ENCODE peak calls at places on chromosomes 16 and 17, in ten cellular contexts. One of them, this sample, is unnamed.

GRCh38 chr16:87543436-87544191 is 50.8 kb upstream of the ZCCHC14 start:
- DNase-seq in choroid plexus epithelial cell: peak
- DNase-seq in iris pigment epithelial cell: no peak
- DNase-seq in GM20000: no peak
- DNase-seq in OCI-LY7: peak
- DNase-seq in sciatic nerve: no peak
- DNase-seq in A549: no peak
- DNase-seq in progenitor cell of endocrine pancreas: no peak
- DNase-seq in ELF-1: no peak
- DNase-seq in fibroblast of the conjunctiva: no peak
- DNase-seq in this sample: no peak

GRCh38 chr16:5187402-5187952 is 89.9 kb upstream of the EEF2KMT start:
- DNase-seq in choroid plexus epithelial cell: no peak
- DNase-seq in iris pigment epithelial cell: no peak
- DNase-seq in GM20000: no peak
- DNase-seq in OCI-LY7: no peak
- DNase-seq in sciatic nerve: no peak
- DNase-seq in A549: no peak
- DNase-seq in progenitor cell of endocrine pancreas: no peak
- DNase-seq in ELF-1: no peak
- DNase-seq in fibroblast of the conjunctiva: no peak
- DNase-seq in this sample: no peak

GRCh38 chr16:3400446-3400778 is 392 bp downstream of the ZSCAN32 start:
- DNase-seq in choroid plexus epithelial cell: no peak
- DNase-seq in iris pigment epithelial cell: no peak
- DNase-seq in GM20000: no peak
- DNase-seq in OCI-LY7: no peak
- DNase-seq in sciatic nerve: no peak
- DNase-seq in A549: no peak
- DNase-seq in progenitor cell of endocrine pancreas: no peak
- DNase-seq in ELF-1: no peak
- DNase-seq in fibroblast of the conjunctiva: no peak
- DNase-seq in this sample: no peak

GRCh38 chr16:74742051-74742481 is 32.6 kb downstream of the FA2H start:
- DNase-seq in choroid plexus epithelial cell: peak
- DNase-seq in iris pigment epithelial cell: peak
- DNase-seq in GM20000: no peak
- DNase-seq in OCI-LY7: no peak
- DNase-seq in sciatic nerve: no peak
- DNase-seq in A549: peak
- DNase-seq in progenitor cell of endocrine pancreas: no peak
- DNase-seq in ELF-1: no peak
- DNase-seq in fibroblast of the conjunctiva: no peak
- DNase-seq in this sample: no peak

GRCh38 chr16:86739808-86740207 is 161.5 kb downstream of the FOXL1 start:
- DNase-seq in choroid plexus epithelial cell: no peak
- DNase-seq in iris pigment epithelial cell: no peak
- DNase-seq in GM20000: no peak
- DNase-seq in OCI-LY7: no peak
- DNase-seq in sciatic nerve: no peak
- DNase-seq in A549: no peak
- DNase-seq in progenitor cell of endocrine pancreas: no peak
- DNase-seq in ELF-1: no peak
- DNase-seq in fibroblast of the conjunctiva: no peak
- DNase-seq in this sample: no peak

GRCh38 chr16:50448522-50448921 is 79.7 kb upstream of the BRD7 start:
- DNase-seq in choroid plexus epithelial cell: no peak
- DNase-seq in iris pigment epithelial cell: no peak
- DNase-seq in GM20000: no peak
- DNase-seq in OCI-LY7: no peak
- DNase-seq in sciatic nerve: no peak
- DNase-seq in A549: no peak
- DNase-seq in progenitor cell of endocrine pancreas: no peak
- DNase-seq in ELF-1: peak
- DNase-seq in fibroblast of the conjunctiva: no peak
- DNase-seq in this sample: no peak

GRCh38 chr17:74016504-74016903 is 187.0 kb upstream of the RPL38 start:
- DNase-seq in choroid plexus epithelial cell: no peak
- DNase-seq in iris pigment epithelial cell: no peak
- DNase-seq in GM20000: no peak
- DNase-seq in OCI-LY7: no peak
- DNase-seq in sciatic nerve: no peak
- DNase-seq in A549: no peak
- DNase-seq in progenitor cell of endocrine pancreas: no peak
- DNase-seq in ELF-1: no peak
- DNase-seq in fibroblast of the conjunctiva: no peak
- DNase-seq in this sample: no peak

GRCh38 chr17:67392111-67392510 is 15.0 kb downstream of the PITPNC1 start:
- DNase-seq in choroid plexus epithelial cell: no peak
- DNase-seq in iris pigment epithelial cell: no peak
- DNase-seq in GM20000: no peak
- DNase-seq in OCI-LY7: no peak
- DNase-seq in sciatic nerve: no peak
- DNase-seq in A549: no peak
- DNase-seq in progenitor cell of endocrine pancreas: no peak
- DNase-seq in ELF-1: no peak
- DNase-seq in fibroblast of the conjunctiva: no peak
- DNase-seq in this sample: no peak

GRCh38 chr17:57108656-57109392 is 23.8 kb downstream of the AKAP1 start:
- DNase-seq in choroid plexus epithelial cell: no peak
- DNase-seq in iris pigment epithelial cell: no peak
- DNase-seq in GM20000: no peak
- DNase-seq in OCI-LY7: no peak
- DNase-seq in sciatic nerve: no peak
- DNase-seq in A549: no peak
- DNase-seq in progenitor cell of endocrine pancreas: no peak
- DNase-seq in ELF-1: no peak
- DNase-seq in fibroblast of the conjunctiva: no peak
- DNase-seq in this sample: no peak

GRCh38 chr17:41415833-41416335 is 8.5 kb downstream of the KRT37 start:
- DNase-seq in choroid plexus epithelial cell: peak
- DNase-seq in iris pigment epithelial cell: peak
- DNase-seq in GM20000: no peak
- DNase-seq in OCI-LY7: no peak
- DNase-seq in sciatic nerve: no peak
- DNase-seq in A549: no peak
- DNase-seq in progenitor cell of endocrine pancreas: no peak
- DNase-seq in ELF-1: no peak
- DNase-seq in fibroblast of the conjunctiva: no peak
- DNase-seq in this sample: no peak

GRCh38 chr17:81452551-81452950 is 57.3 kb downstream of the BAHCC1 start:
- DNase-seq in choroid plexus epithelial cell: no peak
- DNase-seq in iris pigment epithelial cell: no peak
- DNase-seq in GM20000: no peak
- DNase-seq in OCI-LY7: no peak
- DNase-seq in sciatic nerve: no peak
- DNase-seq in A549: no peak
- DNase-seq in progenitor cell of endocrine pancreas: no peak
- DNase-seq in ELF-1: no peak
- DNase-seq in fibroblast of the conjunctiva: no peak
- DNase-seq in this sample: no peak

GRCh38 chr17:17535957-17536356 is 39.8 kb upstream of the RASD1 start:
- DNase-seq in choroid plexus epithelial cell: no peak
- DNase-seq in iris pigment epithelial cell: no peak
- DNase-seq in GM20000: no peak
- DNase-seq in OCI-LY7: no peak
- DNase-seq in sciatic nerve: peak
- DNase-seq in A549: peak
- DNase-seq in progenitor cell of endocrine pancreas: no peak
- DNase-seq in ELF-1: no peak
- DNase-seq in fibroblast of the conjunctiva: no peak
- DNase-seq in this sample: no peak

GRCh38 chr17:65656390-65657250 is 95.2 kb upstream of the AXIN2 start:
- DNase-seq in choroid plexus epithelial cell: peak
- DNase-seq in iris pigment epithelial cell: peak
- DNase-seq in GM20000: peak
- DNase-seq in OCI-LY7: no peak
- DNase-seq in sciatic nerve: no peak
- DNase-seq in A549: peak
- DNase-seq in progenitor cell of endocrine pancreas: no peak
- DNase-seq in ELF-1: no peak
- DNase-seq in fibroblast of the conjunctiva: no peak
- DNase-seq in this sample: no peak

GRCh38 chr17:73952498-73953205 is 250.8 kb upstream of the RPL38 start:
- DNase-seq in choroid plexus epithelial cell: no peak
- DNase-seq in iris pigment epithelial cell: no peak
- DNase-seq in GM20000: peak
- DNase-seq in OCI-LY7: no peak
- DNase-seq in sciatic nerve: no peak
- DNase-seq in A549: peak
- DNase-seq in progenitor cell of endocrine pancreas: peak
- DNase-seq in ELF-1: peak
- DNase-seq in fibroblast of the conjunctiva: no peak
- DNase-seq in this sample: no peak

GRCh38 chr16:2467301-2468141 is 3.6 kb upstream of the NTN3 start:
- DNase-seq in choroid plexus epithelial cell: peak
- DNase-seq in iris pigment epithelial cell: peak
- DNase-seq in GM20000: peak
- DNase-seq in OCI-LY7: peak
- DNase-seq in sciatic nerve: peak
- DNase-seq in A549: peak
- DNase-seq in progenitor cell of endocrine pancreas: no peak
- DNase-seq in ELF-1: peak
- DNase-seq in fibroblast of the conjunctiva: peak
- DNase-seq in this sample: no peak

GRCh38 chr17:75240394-75241142 is 20.8 kb downstream of the GGA3 start:
- DNase-seq in choroid plexus epithelial cell: peak
- DNase-seq in iris pigment epithelial cell: peak
- DNase-seq in GM20000: no peak
- DNase-seq in OCI-LY7: peak
- DNase-seq in sciatic nerve: no peak
- DNase-seq in A549: peak
- DNase-seq in progenitor cell of endocrine pancreas: no peak
- DNase-seq in ELF-1: peak
- DNase-seq in fibroblast of the conjunctiva: no peak
- DNase-seq in this sample: peak

GRCh38 chr16:47358816-47359215 is 102.0 kb downstream of the ITFG1 start:
- DNase-seq in choroid plexus epithelial cell: peak
- DNase-seq in iris pigment epithelial cell: peak
- DNase-seq in GM20000: no peak
- DNase-seq in OCI-LY7: no peak
- DNase-seq in sciatic nerve: no peak
- DNase-seq in A549: peak
- DNase-seq in progenitor cell of endocrine pancreas: no peak
- DNase-seq in ELF-1: no peak
- DNase-seq in fibroblast of the conjunctiva: no peak
- DNase-seq in this sample: peak

GRCh38 chr17:50556803-50557202 is 3.7 kb upstream of the CACNA1G start:
- DNase-seq in choroid plexus epithelial cell: no peak
- DNase-seq in iris pigment epithelial cell: no peak
- DNase-seq in GM20000: no peak
- DNase-seq in OCI-LY7: no peak
- DNase-seq in sciatic nerve: no peak
- DNase-seq in A549: no peak
- DNase-seq in progenitor cell of endocrine pancreas: no peak
- DNase-seq in ELF-1: no peak
- DNase-seq in fibroblast of the conjunctiva: no peak
- DNase-seq in this sample: no peak

GRCh38 chr17:34997355-34997862 is 17.1 kb downstream of the LIG3 start:
- DNase-seq in choroid plexus epithelial cell: peak
- DNase-seq in iris pigment epithelial cell: peak
- DNase-seq in GM20000: no peak
- DNase-seq in OCI-LY7: no peak
- DNase-seq in sciatic nerve: no peak
- DNase-seq in A549: no peak
- DNase-seq in progenitor cell of endocrine pancreas: no peak
- DNase-seq in ELF-1: no peak
- DNase-seq in fibroblast of the conjunctiva: peak
- DNase-seq in this sample: no peak

GRCh38 chr16:3094289-3095027 is 4.6 kb downstream of the ZSCAN10 start:
- DNase-seq in choroid plexus epithelial cell: peak
- DNase-seq in iris pigment epithelial cell: peak
- DNase-seq in GM20000: peak
- DNase-seq in OCI-LY7: peak
- DNase-seq in sciatic nerve: no peak
- DNase-seq in A549: peak
- DNase-seq in progenitor cell of endocrine pancreas: no peak
- DNase-seq in ELF-1: peak
- DNase-seq in fibroblast of the conjunctiva: peak
- DNase-seq in this sample: peak

GRCh38 chr16:88413231-88413630 is 30.5 kb downstream of the ZNF469 start:
- DNase-seq in choroid plexus epithelial cell: no peak
- DNase-seq in iris pigment epithelial cell: no peak
- DNase-seq in GM20000: no peak
- DNase-seq in OCI-LY7: no peak
- DNase-seq in sciatic nerve: no peak
- DNase-seq in A549: no peak
- DNase-seq in progenitor cell of endocrine pancreas: no peak
- DNase-seq in ELF-1: no peak
- DNase-seq in fibroblast of the conjunctiva: no peak
- DNase-seq in this sample: no peak

GRCh38 chr16:58499615-58500328 is at the start of gene NDRG4:
- DNase-seq in choroid plexus epithelial cell: peak
- DNase-seq in iris pigment epithelial cell: peak
- DNase-seq in GM20000: peak
- DNase-seq in OCI-LY7: peak
- DNase-seq in sciatic nerve: peak
- DNase-seq in A549: peak
- DNase-seq in progenitor cell of endocrine pancreas: no peak
- DNase-seq in ELF-1: peak
- DNase-seq in fibroblast of the conjunctiva: peak
- DNase-seq in this sample: peak

GRCh38 chr16:68760671-68761275 is 23.7 kb downstream of the CDH1 start:
- DNase-seq in choroid plexus epithelial cell: peak
- DNase-seq in iris pigment epithelial cell: peak
- DNase-seq in GM20000: peak
- DNase-seq in OCI-LY7: peak
- DNase-seq in sciatic nerve: no peak
- DNase-seq in A549: peak
- DNase-seq in progenitor cell of endocrine pancreas: no peak
- DNase-seq in ELF-1: peak
- DNase-seq in fibroblast of the conjunctiva: no peak
- DNase-seq in this sample: peak

GRCh38 chr17:59026176-59026939 is 80.3 kb downstream of the TRIM37 start:
- DNase-seq in choroid plexus epithelial cell: no peak
- DNase-seq in iris pigment epithelial cell: no peak
- DNase-seq in GM20000: no peak
- DNase-seq in OCI-LY7: no peak
- DNase-seq in sciatic nerve: no peak
- DNase-seq in A549: no peak
- DNase-seq in progenitor cell of endocrine pancreas: no peak
- DNase-seq in ELF-1: no peak
- DNase-seq in fibroblast of the conjunctiva: no peak
- DNase-seq in this sample: no peak

GRCh38 chr16:87226926-87227650 is 90.1 kb downstream of the C16orf95 start:
- DNase-seq in choroid plexus epithelial cell: peak
- DNase-seq in iris pigment epithelial cell: peak
- DNase-seq in GM20000: no peak
- DNase-seq in OCI-LY7: no peak
- DNase-seq in sciatic nerve: no peak
- DNase-seq in A549: no peak
- DNase-seq in progenitor cell of endocrine pancreas: no peak
- DNase-seq in ELF-1: no peak
- DNase-seq in fibroblast of the conjunctiva: peak
- DNase-seq in this sample: no peak

GRCh38 chr16:70577256-70577698 is 53.7 kb downstream of the SF3B3 start:
- DNase-seq in choroid plexus epithelial cell: no peak
- DNase-seq in iris pigment epithelial cell: peak
- DNase-seq in GM20000: no peak
- DNase-seq in OCI-LY7: no peak
- DNase-seq in sciatic nerve: peak
- DNase-seq in A549: no peak
- DNase-seq in progenitor cell of endocrine pancreas: no peak
- DNase-seq in ELF-1: no peak
- DNase-seq in fibroblast of the conjunctiva: no peak
- DNase-seq in this sample: peak

GRCh38 chr16:14219983-14220382 is 148.9 kb downstream of the MRTFB start:
- DNase-seq in choroid plexus epithelial cell: peak
- DNase-seq in iris pigment epithelial cell: no peak
- DNase-seq in GM20000: no peak
- DNase-seq in OCI-LY7: no peak
- DNase-seq in sciatic nerve: no peak
- DNase-seq in A549: no peak
- DNase-seq in progenitor cell of endocrine pancreas: no peak
- DNase-seq in ELF-1: no peak
- DNase-seq in fibroblast of the conjunctiva: no peak
- DNase-seq in this sample: no peak

GRCh38 chr17:57051886-57052342 is 33.1 kb upstream of the AKAP1 start:
- DNase-seq in choroid plexus epithelial cell: no peak
- DNase-seq in iris pigment epithelial cell: no peak
- DNase-seq in GM20000: no peak
- DNase-seq in OCI-LY7: no peak
- DNase-seq in sciatic nerve: no peak
- DNase-seq in A549: no peak
- DNase-seq in progenitor cell of endocrine pancreas: no peak
- DNase-seq in ELF-1: no peak
- DNase-seq in fibroblast of the conjunctiva: no peak
- DNase-seq in this sample: no peak

This sample was measured in RKO.